ENCODE peak calls at places on chromosomes 7 and 10, in five cellular contexts. One of them, this sample, is unnamed.
A peak's percentile ranks its signal among the peaks of the same experiment; 100 is the strongest.

GRCh38 chr7:116393654-116394053 is 105.9 kb upstream of the CAV2 start:
- DNase-seq in cardiac muscle cell: peak; percentile 32
- DNase-seq in activated B cell treated with CpG ODN at 0.5 μM for 24 hours: no peak
- DNase-seq in GM10248: no peak
- DNase-seq in AG09309: no peak
- DNase-seq in this sample: no peak

GRCh38 chr7:22110227-22110839 is 164.6 kb upstream of the CDCA7L start:
- DNase-seq in cardiac muscle cell: peak; percentile 90
- DNase-seq in activated B cell treated with CpG ODN at 0.5 μM for 24 hours: no peak
- DNase-seq in GM10248: peak; percentile 68
- DNase-seq in AG09309: peak; percentile 76
- DNase-seq in this sample: peak; percentile 80

GRCh38 chr7:55188590-55189446 is 170.0 kb downstream of the EGFR start:
- DNase-seq in cardiac muscle cell: no peak
- DNase-seq in activated B cell treated with CpG ODN at 0.5 μM for 24 hours: no peak
- DNase-seq in GM10248: no peak
- DNase-seq in AG09309: no peak
- DNase-seq in this sample: no peak

GRCh38 chr7:44633254-44634186 is 27.1 kb downstream of the OGDH start:
- DNase-seq in cardiac muscle cell: peak; percentile 97
- DNase-seq in activated B cell treated with CpG ODN at 0.5 μM for 24 hours: peak; percentile 32
- DNase-seq in GM10248: peak; percentile 73
- DNase-seq in AG09309: peak; percentile 94
- DNase-seq in this sample: peak; percentile 67

GRCh38 chr7:156049366-156049765 is 237.1 kb upstream of the SHH start:
- DNase-seq in cardiac muscle cell: no peak
- DNase-seq in activated B cell treated with CpG ODN at 0.5 μM for 24 hours: no peak
- DNase-seq in GM10248: no peak
- DNase-seq in AG09309: no peak
- DNase-seq in this sample: peak; percentile 5

GRCh38 chr10:49527061-49527460 is 11.9 kb downstream of the ERCC6 start:
- DNase-seq in cardiac muscle cell: no peak
- DNase-seq in activated B cell treated with CpG ODN at 0.5 μM for 24 hours: no peak
- DNase-seq in GM10248: no peak
- DNase-seq in AG09309: no peak
- DNase-seq in this sample: no peak

GRCh38 chr7:74183653-74184450 is 9.7 kb downstream of the EIF4H start:
- DNase-seq in cardiac muscle cell: no peak
- DNase-seq in activated B cell treated with CpG ODN at 0.5 μM for 24 hours: no peak
- DNase-seq in GM10248: no peak
- DNase-seq in AG09309: no peak
- DNase-seq in this sample: peak; percentile 56

GRCh38 chr10:17923728-17924127 is 28.0 kb upstream of the SLC39A12 start:
- DNase-seq in cardiac muscle cell: peak; percentile 70
- DNase-seq in activated B cell treated with CpG ODN at 0.5 μM for 24 hours: no peak
- DNase-seq in GM10248: no peak
- DNase-seq in AG09309: peak; percentile 78
- DNase-seq in this sample: no peak

GRCh38 chr7:66505531-66506451 is 122.9 kb upstream of the KCTD7 start:
- DNase-seq in cardiac muscle cell: peak; percentile 30
- DNase-seq in activated B cell treated with CpG ODN at 0.5 μM for 24 hours: no peak
- DNase-seq in GM10248: peak; percentile 19
- DNase-seq in AG09309: no peak
- DNase-seq in this sample: peak; percentile 63

GRCh38 chr10:95660283-95660682 is 3.8 kb upstream of the ALDH18A1 start:
- DNase-seq in cardiac muscle cell: peak; percentile 29
- DNase-seq in activated B cell treated with CpG ODN at 0.5 μM for 24 hours: no peak
- DNase-seq in GM10248: no peak
- DNase-seq in AG09309: peak; percentile 21
- DNase-seq in this sample: no peak

GRCh38 chr7:51451751-51452465 is 135.3 kb upstream of the COBL start:
- DNase-seq in cardiac muscle cell: no peak
- DNase-seq in activated B cell treated with CpG ODN at 0.5 μM for 24 hours: no peak
- DNase-seq in GM10248: no peak
- DNase-seq in AG09309: no peak
- DNase-seq in this sample: no peak

GRCh38 chr7:47640215-47640739 is 58.4 kb upstream of the TNS3 start:
- DNase-seq in cardiac muscle cell: no peak
- DNase-seq in activated B cell treated with CpG ODN at 0.5 μM for 24 hours: no peak
- DNase-seq in GM10248: no peak
- DNase-seq in AG09309: no peak
- DNase-seq in this sample: no peak

GRCh38 chr7:11592699-11593098 is 239.3 kb downstream of the THSD7A start:
- DNase-seq in cardiac muscle cell: no peak
- DNase-seq in activated B cell treated with CpG ODN at 0.5 μM for 24 hours: no peak
- DNase-seq in GM10248: no peak
- DNase-seq in AG09309: no peak
- DNase-seq in this sample: no peak

GRCh38 chr7:85529197-85529596 is 342.3 kb upstream of the SEMA3D start:
- DNase-seq in cardiac muscle cell: peak; percentile 84
- DNase-seq in activated B cell treated with CpG ODN at 0.5 μM for 24 hours: no peak
- DNase-seq in GM10248: no peak
- DNase-seq in AG09309: no peak
- DNase-seq in this sample: no peak

GRCh38 chr10:31299119-31299518 is 19.9 kb upstream of the ZEB1 start:
- DNase-seq in cardiac muscle cell: no peak
- DNase-seq in activated B cell treated with CpG ODN at 0.5 μM for 24 hours: no peak
- DNase-seq in GM10248: no peak
- DNase-seq in AG09309: no peak
- DNase-seq in this sample: peak; percentile 4

GRCh38 chr7:90916319-90916718 is 320.2 kb downstream of the CDK14 start:
- DNase-seq in cardiac muscle cell: no peak
- DNase-seq in activated B cell treated with CpG ODN at 0.5 μM for 24 hours: no peak
- DNase-seq in GM10248: no peak
- DNase-seq in AG09309: no peak
- DNase-seq in this sample: no peak

GRCh38 chr7:37495574-37496184 is 47.0 kb upstream of the ELMO1 start:
- DNase-seq in cardiac muscle cell: peak; percentile 74
- DNase-seq in activated B cell treated with CpG ODN at 0.5 μM for 24 hours: no peak
- DNase-seq in GM10248: peak; percentile 50
- DNase-seq in AG09309: no peak
- DNase-seq in this sample: no peak

GRCh38 chr7:112036071-112036470 is 170.1 kb downstream of the DOCK4 start:
- DNase-seq in cardiac muscle cell: no peak
- DNase-seq in activated B cell treated with CpG ODN at 0.5 μM for 24 hours: no peak
- DNase-seq in GM10248: no peak
- DNase-seq in AG09309: no peak
- DNase-seq in this sample: no peak

GRCh38 chr7:48894574-48894973 is 29.8 kb upstream of the CDC14C start:
- DNase-seq in cardiac muscle cell: no peak
- DNase-seq in activated B cell treated with CpG ODN at 0.5 μM for 24 hours: no peak
- DNase-seq in GM10248: no peak
- DNase-seq in AG09309: no peak
- DNase-seq in this sample: no peak
- TF ChIP-seq CTCF in cardiac muscle cell: no peak
- TF ChIP-seq CTCF in activated B cell treated with CpG ODN at 0.5 μM for 24 hours: no peak
- TF ChIP-seq CTCF in GM10248: no peak
- TF ChIP-seq CTCF in AG09309: no peak
- TF ChIP-seq CTCF in this sample: no peak

GRCh38 chr10:63901228-63901627 is 380.0 kb downstream of the REEP3 start:
- DNase-seq in cardiac muscle cell: no peak
- DNase-seq in activated B cell treated with CpG ODN at 0.5 μM for 24 hours: no peak
- DNase-seq in GM10248: no peak
- DNase-seq in AG09309: no peak
- DNase-seq in this sample: no peak
- TF ChIP-seq CTCF in cardiac muscle cell: peak; percentile 35
- TF ChIP-seq CTCF in activated B cell treated with CpG ODN at 0.5 μM for 24 hours: no peak
- TF ChIP-seq CTCF in GM10248: peak; percentile 10
- TF ChIP-seq CTCF in AG09309: peak; percentile 19
- TF ChIP-seq CTCF in this sample: peak; percentile 48

DNA sequence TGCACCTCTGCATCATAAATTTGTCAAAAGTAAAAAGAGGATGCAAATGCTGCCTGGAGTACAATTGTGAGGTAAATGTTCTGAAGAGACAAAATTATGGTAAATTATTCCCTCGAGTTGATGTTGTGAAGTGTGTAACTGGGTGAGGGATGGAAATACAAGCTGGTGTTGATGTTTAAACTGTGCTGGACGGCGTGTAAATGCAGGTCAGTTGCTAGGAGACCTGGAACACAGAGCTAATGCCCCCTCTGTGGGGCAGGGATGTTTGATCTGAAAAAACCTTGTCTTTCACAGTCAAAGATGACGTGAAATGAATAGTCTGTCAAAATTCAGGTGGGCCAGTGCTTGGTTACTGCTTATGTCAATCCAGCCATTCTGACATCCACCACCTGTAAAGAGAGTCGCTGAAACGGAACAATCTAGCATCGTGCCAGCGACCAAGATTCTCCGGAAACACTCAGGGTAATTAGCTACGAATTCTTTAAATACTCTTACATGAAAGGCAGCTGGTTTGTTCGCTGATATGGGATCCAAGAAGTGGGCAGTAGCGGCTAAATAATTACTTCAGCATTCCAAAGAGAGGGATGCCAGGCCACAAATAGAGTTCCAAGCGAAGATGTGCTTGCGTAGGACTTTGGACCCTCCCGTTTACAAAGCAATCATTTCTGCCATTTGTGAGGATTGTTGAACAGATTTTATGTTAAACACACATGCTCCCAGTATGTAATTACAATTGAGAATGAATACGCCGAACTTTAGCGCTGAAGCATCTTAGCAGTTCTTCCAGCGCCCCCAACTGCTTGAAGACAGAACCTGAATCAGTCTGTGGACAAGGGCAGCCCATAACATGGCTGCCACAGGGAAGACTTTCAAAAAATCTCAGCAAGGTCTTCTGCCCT is 7.4 kb upstream of the ASB4 start:
- DNase-seq in cardiac muscle cell: peak; percentile 80
- DNase-seq in activated B cell treated with CpG ODN at 0.5 μM for 24 hours: no peak
- DNase-seq in GM10248: no peak
- DNase-seq in AG09309: no peak
- DNase-seq in this sample: peak; percentile 14
- TF ChIP-seq CTCF in cardiac muscle cell: peak; percentile 73
- TF ChIP-seq CTCF in activated B cell treated with CpG ODN at 0.5 μM for 24 hours: no peak
- TF ChIP-seq CTCF in GM10248: no peak
- TF ChIP-seq CTCF in AG09309: peak; percentile 53
- TF ChIP-seq CTCF in this sample: no peak

GRCh38 chr10:14952851-14953451 is 945 bp downstream of the DCLRE1C start:
- DNase-seq in cardiac muscle cell: no peak
- DNase-seq in activated B cell treated with CpG ODN at 0.5 μM for 24 hours: no peak
- DNase-seq in GM10248: no peak
- DNase-seq in AG09309: no peak
- DNase-seq in this sample: no peak

GRCh38 chr10:14954001-14954770 is at the start of gene DCLRE1C:
- DNase-seq in cardiac muscle cell: peak; percentile 91
- DNase-seq in activated B cell treated with CpG ODN at 0.5 μM for 24 hours: peak; percentile 77
- DNase-seq in GM10248: peak; percentile 91
- DNase-seq in AG09309: peak; percentile 46
- DNase-seq in this sample: peak; percentile 93

GRCh38 chr10:14949291-14949690 is 4.6 kb downstream of the DCLRE1C start:
- DNase-seq in cardiac muscle cell: peak; percentile 24
- DNase-seq in activated B cell treated with CpG ODN at 0.5 μM for 24 hours: no peak
- DNase-seq in GM10248: no peak
- DNase-seq in AG09309: no peak
- DNase-seq in this sample: no peak

GRCh38 chr10:14954934-14955333 is 1.0 kb upstream of the DCLRE1C start:
- DNase-seq in cardiac muscle cell: no peak
- DNase-seq in activated B cell treated with CpG ODN at 0.5 μM for 24 hours: no peak
- DNase-seq in GM10248: no peak
- DNase-seq in AG09309: no peak
- DNase-seq in this sample: no peak

DNA sequence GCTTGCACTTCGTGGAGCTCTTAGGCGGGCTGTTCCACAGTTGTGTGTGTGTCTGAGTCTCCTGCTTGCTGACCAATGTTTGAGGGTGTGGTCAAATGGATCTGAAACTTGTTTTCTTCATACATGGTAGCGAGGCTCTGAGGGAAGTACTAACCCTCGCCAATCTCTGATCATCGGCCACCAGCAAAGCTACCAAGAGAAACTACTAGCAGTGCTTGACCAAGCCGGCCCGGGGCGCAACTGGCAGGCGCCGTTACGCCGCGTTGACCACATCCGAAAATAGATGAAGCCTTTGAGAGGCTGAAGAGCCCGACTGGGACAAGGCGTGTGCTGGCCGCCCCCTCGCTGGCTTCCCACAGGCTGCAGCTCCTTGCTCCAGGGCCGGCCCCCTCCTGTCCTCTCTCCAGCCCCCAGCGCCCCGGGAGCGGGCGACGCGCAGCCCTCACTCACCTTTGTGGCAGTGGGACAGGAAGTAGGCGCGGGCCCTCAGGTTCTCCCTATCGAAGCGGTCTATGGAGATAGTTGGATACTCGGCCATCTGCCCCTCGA is 370 bp downstream of the DCLRE1C start:
- DNase-seq in cardiac muscle cell: peak; percentile 66
- DNase-seq in activated B cell treated with CpG ODN at 0.5 μM for 24 hours: no peak
- DNase-seq in GM10248: peak; percentile 42
- DNase-seq in AG09309: no peak
- DNase-seq in this sample: no peak
- TF ChIP-seq CTCF in cardiac muscle cell: no peak
- TF ChIP-seq CTCF in activated B cell treated with CpG ODN at 0.5 μM for 24 hours: no peak
- TF ChIP-seq CTCF in GM10248: no peak
- TF ChIP-seq CTCF in AG09309: peak; percentile 14
- TF ChIP-seq CTCF in this sample: no peak

GRCh38 chr10:69451209-69451783 is at the start of gene TSPAN15:
- DNase-seq in cardiac muscle cell: peak; percentile 82
- DNase-seq in activated B cell treated with CpG ODN at 0.5 μM for 24 hours: peak; percentile 40
- DNase-seq in GM10248: peak; percentile 89
- DNase-seq in AG09309: no peak
- DNase-seq in this sample: peak; percentile 80
- TF ChIP-seq CTCF in cardiac muscle cell: no peak
- TF ChIP-seq CTCF in activated B cell treated with CpG ODN at 0.5 μM for 24 hours: no peak
- TF ChIP-seq CTCF in GM10248: no peak
- TF ChIP-seq CTCF in AG09309: no peak
- TF ChIP-seq CTCF in this sample: no peak

This sample was measured in activated CD8-positive, alpha-beta T cell treated with anti-CD3 and anti-CD28 coated beads for 36 hours.